ENCODE peak calls at places on chromosomes 16 and 17, in nine cellular contexts. E, N, G, F, B, H, W, I and T are unnamed samples.

GRCh38 chr16:86062271-86062965 is 163.5 kb downstream of the IRF8 start:
- DNase-seq in E (no peak), N (no peak), G (no peak), F (no peak), B (no peak), H (no peak), W (peak; percentile 42), I (no peak), T (no peak)

GRCh38 chr17:73549841-73550430 is 94.3 kb downstream of the SDK2 start:
- DNase-seq in E (no peak), N (peak; percentile 65), G (no peak), F (no peak), B (no peak), H (no peak), W (peak; percentile 68), I (no peak), T (no peak)

GRCh38 chr16:48435906-48436305 is 50.7 kb upstream of the SIAH1 start:
- DNase-seq in E (no peak), N (no peak), G (no peak), F (no peak), B (no peak), H (no peak), W (no peak), I (no peak), T (no peak)

GRCh38 chr17:63993368-63993990 is 4.7 kb upstream of the PRR29 start:
- DNase-seq in E (no peak), N (no peak), G (no peak), F (no peak), B (no peak), H (no peak), W (peak; percentile 48), I (peak; percentile 45), T (no peak)

GRCh38 chr16:11254913-11255736 is 879 bp downstream of the SOCS1 start:
- DNase-seq in E (peak; percentile 36), N (peak; percentile 50), G (no peak), F (peak; percentile 28), B (peak; percentile 76), H (peak; percentile 54), W (no peak), I (peak; percentile 85), T (peak; percentile 60)

GRCh38 chr17:74429604-74430384 is 2.1 kb upstream of the GPRC5C start:
- DNase-seq in E (peak; percentile 16), N (no peak), G (no peak), F (no peak), B (peak; percentile 48), H (no peak), W (no peak), I (no peak), T (no peak)

GRCh38 chr17:50107790-50108414 is 12.8 kb downstream of the PDK2 start:
- DNase-seq in E (peak; percentile 71), N (no peak), G (no peak), F (no peak), B (no peak), H (no peak), W (peak; percentile 84), I (no peak), T (no peak)

GRCh38 chr16:88809676-88810165 is 2.0 kb downstream of the APRT start:
- DNase-seq in E (no peak), N (no peak), G (no peak), F (no peak), B (no peak), H (no peak), W (peak; percentile 56), I (no peak), T (no peak)

GRCh38 chr16:7004266-7004665 is 328.4 kb upstream of the RBFOX1 start:
- DNase-seq in E (no peak), N (no peak), G (no peak), F (no peak), B (no peak), H (no peak), W (no peak), I (no peak), T (no peak)

GRCh38 chr16:56113223-56113622 is 78.1 kb upstream of the GNAO1 start:
- DNase-seq in E (no peak), N (no peak), G (no peak), F (no peak), B (no peak), H (no peak), W (no peak), I (no peak), T (no peak)

GRCh38 chr17:60832206-60832605 is 154.6 kb downstream of the BCAS3 start:
- DNase-seq in E (peak; percentile 9), N (no peak), G (no peak), F (peak; percentile 8), B (no peak), H (no peak), W (no peak), I (no peak), T (no peak)

DNA sequence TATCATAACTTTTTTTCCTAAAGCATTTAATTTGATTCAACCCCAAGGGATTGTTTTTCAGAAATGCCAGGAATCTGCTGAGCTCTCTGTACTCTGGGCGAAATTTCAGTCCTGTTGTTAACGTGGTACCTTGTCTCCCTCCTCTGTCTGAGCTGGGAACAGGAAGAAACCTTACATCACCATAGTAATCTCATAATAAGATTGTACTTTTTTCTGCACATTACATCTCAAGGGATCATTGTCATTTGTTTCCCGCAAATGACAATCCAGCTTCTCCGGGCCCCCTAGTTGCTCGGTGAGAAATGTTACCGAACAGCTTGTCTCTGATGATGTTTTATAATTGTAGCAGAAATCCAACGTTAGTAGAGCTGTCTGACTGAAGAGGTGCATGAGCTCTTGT is 152.7 kb upstream of the ERCC4 start:
- DNase-seq in E (peak; percentile 0), N (no peak), G (no peak), F (no peak), B (no peak), H (no peak), W (no peak), I (peak; percentile 5), T (no peak)
- TF ChIP-seq CTCF in E (no peak), N (no peak), G (no peak), F (peak; percentile 71), B (no peak), H (no peak), W (no peak), I (peak; percentile 45), T (no peak)

GRCh38 chr17:32916134-32916533 is 11.8 kb upstream of the TMEM98 start:
- DNase-seq in E (no peak), N (no peak), G (no peak), F (no peak), B (no peak), H (no peak), W (no peak), I (no peak), T (no peak)
- TF ChIP-seq CTCF in E (no peak), N (no peak), G (no peak), F (no peak), B (no peak), H (no peak), W (no peak), I (no peak), T (no peak)

GRCh38 chr17:69082696-69083095 is 22.0 kb upstream of the ABCA9 start:
- DNase-seq in E (no peak), N (no peak), G (no peak), F (no peak), B (no peak), H (no peak), W (no peak), I (no peak), T (no peak)

GRCh38 chr17:69088643-69089200 is 28.0 kb upstream of the ABCA9 start:
- DNase-seq in E (no peak), N (no peak), G (no peak), F (no peak), B (no peak), H (no peak), W (no peak), I (no peak), T (no peak)

GRCh38 chr17:69090365-69090764 is 29.6 kb upstream of the ABCA9 start:
- DNase-seq in E (peak; percentile 54), N (no peak), G (no peak), F (no peak), B (no peak), H (no peak), W (no peak), I (no peak), T (no peak)

DNA sequence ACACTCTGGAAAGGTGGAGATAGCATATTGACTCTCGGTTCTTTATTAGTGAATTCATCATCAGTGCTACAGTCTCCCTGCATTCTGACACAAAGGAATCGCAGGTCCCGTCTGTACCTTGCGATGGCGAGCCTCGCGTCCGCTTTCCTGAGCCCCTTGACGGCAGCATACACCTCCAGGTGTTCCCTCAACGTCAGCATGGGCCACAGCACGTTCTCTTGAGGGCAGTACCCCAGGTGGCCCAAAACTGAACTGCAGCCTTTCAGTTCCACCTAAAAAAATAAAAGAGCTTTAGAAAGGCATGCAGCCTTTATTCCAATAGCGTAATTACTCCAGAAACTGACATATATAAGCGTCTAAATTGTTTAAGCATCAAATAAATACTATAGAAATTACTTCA is 24.2 kb upstream of the ABCA9 start:
- DNase-seq in E (no peak), N (peak; percentile 8), G (no peak), F (no peak), B (no peak), H (peak; percentile 21), W (no peak), I (peak; percentile 55), T (no peak)
- TF ChIP-seq CTCF in E (peak; percentile 36), N (peak; percentile 34), G (peak; percentile 29), F (peak; percentile 62), B (no peak), H (peak; percentile 86), W (peak; percentile 51), I (peak; percentile 76), T (peak; percentile 33)

GRCh38 chr17:13256545-13256944 is 238.7 kb upstream of the ELAC2 start:
- DNase-seq in E (no peak), N (no peak), G (no peak), F (no peak), B (no peak), H (no peak), W (no peak), I (no peak), T (no peak)
- TF ChIP-seq CTCF in E (no peak), N (no peak), G (no peak), F (no peak), B (no peak), H (no peak), W (no peak), I (no peak), T (no peak)

GRCh38 chr17:8155341-8156173 is 3.4 kb upstream of the PER1 start:
- DNase-seq in E (peak; percentile 42), N (no peak), G (no peak), F (no peak), B (peak; percentile 65), H (no peak), W (no peak), I (no peak), T (no peak)
- TF ChIP-seq CTCF in E (no peak), N (no peak), G (no peak), F (no peak), B (no peak), H (no peak), W (no peak), I (no peak), T (no peak)

GRCh38 chr17:41406205-41406604 is 8.8 kb upstream of the KRT31 start:
- DNase-seq in E (no peak), N (no peak), G (no peak), F (no peak), B (no peak), H (no peak), W (no peak), I (no peak), T (no peak)
- TF ChIP-seq CTCF in E (no peak), N (no peak), G (no peak), F (no peak), B (no peak), H (no peak), W (peak; percentile 44), I (no peak), T (no peak)